ENCODE peak calls at places on chromosomes 4 and X, in seven cellular contexts. Q is SK-N-SH, Z is HCT116, H is H1, G is HepG2, E is K562, U is GM12878. Y is an unnamed sample.

GRCh38 chr4:135508006-135508714 is 1306.6 kb upstream of the PABPC4L start:
- DNase-seq in E (no peak), Q (no peak), Z (peak; percentile 88), G (no peak), H (no peak), U (no peak), Y (peak; percentile 67)

GRCh38 chr4:102308032-102308799 is 37.1 kb downstream of the SLC39A8 start:
- DNase-seq in Z (no peak), E (no peak), H (no peak), G (no peak), Q (no peak), U (no peak), Y (no peak)

GRCh38 chr4:12987284-12987683 is 496.9 kb downstream of the RAB28 start:
- DNase-seq in G (no peak), Z (no peak), Q (no peak), H (no peak), E (no peak), U (no peak), Y (no peak)

GRCh38 chrX:54029543-54030143 is 14.6 kb downstream of the PHF8 start:
- DNase-seq in U (no peak), Q (no peak), G (no peak), E (no peak), Z (no peak), H (no peak), Y (no peak)

GRCh38 chr4:128288689-128289106 is 1.1 kb upstream of the PGRMC2 start:
- DNase-seq in H (no peak), Q (no peak), E (no peak), U (peak; percentile 17), G (no peak), Z (no peak), Y (peak; percentile 59)

GRCh38 chrX:15188039-15188438 is 81.8 kb downstream of the ASB9 start:
- DNase-seq in G (no peak), H (no peak), Q (no peak), E (no peak), Z (no peak), U (no peak), Y (no peak)

GRCh38 chr4:1342003-1342402 is 5.0 kb upstream of the UVSSA start:
- DNase-seq in Z (no peak), U (no peak), H (no peak), E (no peak), G (no peak), Q (no peak), Y (peak; percentile 22)

GRCh38 chrX:108139303-108139702 is 47.7 kb downstream of the ATG4A start:
- DNase-seq in Q (peak; percentile 21), E (peak; percentile 44), Z (no peak), U (no peak), H (no peak), G (no peak), Y (no peak)

DNA sequence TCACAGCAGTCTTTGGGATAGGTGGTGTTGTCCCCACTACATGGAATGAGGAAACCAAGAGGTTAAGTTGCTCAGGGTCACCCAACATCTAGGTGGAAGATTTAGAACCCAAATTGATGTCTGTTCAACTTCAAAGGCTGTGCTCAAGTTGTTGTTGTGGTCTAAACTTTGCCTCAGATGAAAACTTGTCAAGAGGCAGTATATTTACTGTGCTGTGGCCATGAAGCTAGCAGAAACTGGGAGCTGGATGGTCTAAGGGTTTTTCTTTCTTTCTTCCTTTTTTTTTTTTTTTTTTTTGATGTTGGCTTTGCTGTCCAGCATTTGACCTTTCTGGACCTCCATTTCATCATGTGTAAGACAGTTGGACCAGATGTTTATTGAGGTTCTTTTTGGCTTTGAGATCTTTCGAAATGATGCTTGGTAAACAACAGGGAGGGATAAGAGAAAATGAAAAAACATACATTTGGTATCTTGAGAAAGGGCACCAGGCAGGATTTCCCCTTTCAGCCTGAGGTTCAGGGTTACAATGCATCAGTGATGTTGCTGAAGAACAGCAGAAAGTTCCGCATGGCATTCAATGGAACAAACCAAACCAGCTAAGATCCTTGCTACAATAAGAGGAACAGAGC is 166.2 kb upstream of the RPS6KA3 start:
- DNase-seq in E (no peak), Q (no peak), G (peak; percentile 10), H (no peak), Z (no peak), U (no peak), Y (no peak)
- H3K9me3 ChIP-seq in E (no peaks in the 10 kb centered on the region), Q (no peaks in the 10 kb centered on the region), G (no peaks in the 10 kb centered on the region), H (no peaks in the 10 kb centered on the region), Z (no peaks in the 10 kb centered on the region), U (no peaks in the 10 kb centered on the region), Y (no peaks in the 10 kb centered on the region)

DNA sequence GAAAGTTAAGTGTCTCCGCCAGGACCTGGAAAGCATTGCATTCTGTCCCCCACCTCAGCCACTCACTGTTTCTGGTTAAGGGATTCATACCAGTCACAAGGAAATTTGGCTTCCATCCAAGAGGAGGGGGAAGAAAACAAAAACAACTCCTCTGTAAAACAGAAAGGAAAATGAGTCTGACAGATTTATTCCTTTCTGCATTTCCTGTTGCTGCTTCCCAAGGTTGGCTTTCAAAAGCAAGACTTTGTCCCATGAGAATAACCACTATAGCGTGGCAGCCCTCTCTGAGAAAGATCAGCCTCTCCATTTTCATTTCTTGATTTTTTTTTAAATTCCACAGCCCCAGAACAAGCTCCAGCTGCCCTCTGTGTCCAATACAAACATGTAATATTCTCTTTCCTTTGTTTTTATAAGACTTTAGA is 90.9 kb upstream of the DCLK2 start:
- DNase-seq in Z (no peak), G (no peak), U (no peak), E (no peak), H (no peak), Q (peak; percentile 8), Y (peak; percentile 86)
- H4K20me1 ChIP-seq in Z (no peaks in the 10 kb centered on the region), G (no peaks in the 10 kb centered on the region), U (no peaks in the 10 kb centered on the region), E (no peaks in the 10 kb centered on the region), H (no peaks in the 10 kb centered on the region), Q (no peaks in the 10 kb centered on the region), Y (no peaks in the 10 kb centered on the region)

GRCh38 chr4:3148926-3149325 is 74.4 kb downstream of the HTT start:
- DNase-seq in H (no peak), Z (no peak), G (no peak), U (no peak), Q (no peak), E (no peak), Y (no peak)
- TF ChIP-seq POLR2AphosphoS5 in H (no peak), Z (no peak), G (no peak), U (no peak), Q (no peak), E (no peak), Y (no peak)

GRCh38 chrX:145751943-145752342 is 65.7 kb upstream of the SLITRK2 start:
- DNase-seq in E (no peak), Z (no peak), H (no peak), Q (no peak), G (no peak), U (no peak), Y (no peak)
- H3K9me3 ChIP-seq in E (no peaks in the 10 kb centered on the region), Z (no peaks in the 10 kb centered on the region), H (no peaks in the 10 kb centered on the region), Q (no peaks in the 10 kb centered on the region), G (peaks cover 45% of the 10 kb centered on the region), U (no peaks in the 10 kb centered on the region), Y (no peaks in the 10 kb centered on the region)

DNA sequence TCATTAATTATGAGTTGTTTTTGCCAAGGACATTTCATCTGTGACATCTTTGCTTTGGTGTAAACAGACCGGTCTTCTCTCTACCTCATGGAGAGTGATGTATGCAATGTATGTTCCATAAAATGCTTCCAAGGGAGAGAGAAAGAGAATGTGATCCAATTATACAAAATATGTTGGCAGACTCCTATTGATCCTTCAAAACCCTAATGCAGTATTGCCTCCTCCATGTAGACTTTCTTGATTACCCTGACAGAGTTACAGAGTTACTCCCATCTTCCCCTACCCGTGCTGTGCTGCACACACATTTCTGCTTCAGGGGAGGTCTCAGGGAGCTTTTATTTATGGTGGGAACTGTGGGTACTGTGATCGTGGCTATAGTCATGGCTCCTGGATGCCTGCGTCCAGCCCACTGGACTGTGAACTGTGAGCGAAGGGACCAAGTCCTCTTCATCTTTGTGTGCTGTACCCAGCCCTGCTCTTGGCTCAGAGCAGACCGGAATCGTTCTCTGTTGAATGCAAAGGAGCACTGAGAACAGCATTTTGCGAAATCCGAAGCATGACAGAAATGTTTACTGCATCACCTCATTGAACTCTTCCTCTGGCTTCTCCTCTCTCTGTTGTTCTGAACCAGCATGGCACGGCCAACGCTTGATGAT is 32.7 kb downstream of the SORCS2 start:
- DNase-seq in Q (no peak), G (no peak), E (no peak), U (no peak), Z (no peak), H (no peak), Y (no peak)
- H4K20me1 ChIP-seq in Q (no peaks in the 10 kb centered on the region), G (no peaks in the 10 kb centered on the region), E (no peaks in the 10 kb centered on the region), U (no peaks in the 10 kb centered on the region), Z (no peaks in the 10 kb centered on the region), H (no peaks in the 10 kb centered on the region), Y (no peaks in the 10 kb centered on the region)